ENCODE peak calls at places on chromosomes 12 and 14, in four cellular contexts. Z, T, D and B are unnamed samples. For H3K36me3, the result is how much of the 10 kb centered on the place peaks cover.

GRCh38 chr12:121830588-121831265 is 26.9 kb downstream of the SETD1B start:
- DNase-seq in Z (no peak), T (no peak), D (no peak), B (no peak)

GRCh38 chr12:50212071-50212467 is 44.9 kb upstream of the CERS5 start:
- DNase-seq in Z (no peak), T (no peak), D (no peak), B (no peak)

GRCh38 chr14:51507556-51508511 is 143.9 kb upstream of the FRMD6 start:
- DNase-seq in Z (peak), T (no peak), D (peak), B (peak)

GRCh38 chr12:68037616-68038255 is 48.5 kb downstream of the IFNG-AS1 start:
- DNase-seq in Z (no peak), T (no peak), D (no peak), B (no peak)

GRCh38 chr14:35418093-35418492 is 13.5 kb upstream of the NFKBIA start:
- DNase-seq in Z (no peak), T (no peak), D (no peak), B (no peak)

GRCh38 chr12:125164541-125164940 is 99.3 kb downstream of the AACS start:
- DNase-seq in Z (no peak), T (no peak), D (no peak), B (no peak)

GRCh38 chr14:75234173-75234855 is 44.3 kb upstream of the FOS start:
- DNase-seq in Z (peak), T (no peak), D (no peak), B (peak)

GRCh38 chr12:34390171-34390841 is 368.0 kb downstream of the ALG10 start:
- DNase-seq in Z (no peak), T (no peak), D (no peak), B (no peak)

DNA sequence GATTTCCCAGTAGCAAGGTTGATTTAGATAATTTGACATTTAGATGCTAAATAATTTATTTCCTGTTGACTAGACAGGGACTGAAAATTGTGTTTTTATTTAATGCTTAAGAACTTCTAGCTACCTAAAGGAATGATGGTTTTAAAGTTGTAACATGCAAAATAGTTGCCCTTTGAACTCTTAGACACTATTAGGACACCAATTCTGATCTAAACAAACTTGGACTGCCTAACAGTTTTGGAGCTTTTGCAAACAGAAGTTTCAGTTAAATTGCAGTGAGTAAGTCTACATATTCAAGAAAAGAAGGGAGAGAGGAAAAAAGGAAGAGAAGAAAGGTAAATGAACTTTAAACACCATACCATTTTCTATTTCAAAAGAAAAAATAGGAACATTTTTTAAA is 189.3 kb upstream of the GARIN2 start:
- DNase-seq in Z (no peak), T (no peak), D (no peak), B (no peak)
- H3K36me3 ChIP-seq in Z (under half), T (under half), D (under half), B (under half)

DNA sequence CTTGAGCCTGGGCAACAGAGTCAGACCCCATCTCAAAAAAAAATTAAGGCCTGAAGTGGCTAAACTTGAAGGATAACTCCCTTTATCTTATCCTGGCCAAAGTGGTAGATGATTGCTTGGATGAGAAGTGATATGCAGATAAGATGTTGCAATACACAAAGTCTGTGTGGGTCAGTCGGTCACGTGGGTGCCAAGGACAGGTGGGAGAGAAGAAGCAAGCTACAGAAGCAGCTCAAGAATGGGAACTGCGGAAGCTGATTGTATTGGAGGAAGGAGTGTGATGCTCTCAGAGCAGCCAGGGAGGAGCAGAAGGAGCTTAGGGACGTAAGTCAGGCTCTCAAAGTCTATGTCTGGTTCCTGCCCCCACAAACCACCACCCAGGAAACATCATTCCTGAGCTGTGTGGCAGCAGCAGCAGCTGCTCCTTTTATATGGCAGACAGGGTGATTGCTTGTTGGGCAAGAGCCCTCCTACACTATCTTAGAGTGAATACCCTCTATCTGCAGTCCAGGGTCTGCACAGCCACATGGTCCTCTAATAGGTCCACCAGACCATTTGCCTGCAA is 54.5 kb downstream of the ATP2A2 start:
- DNase-seq in Z (no peak), T (no peak), D (no peak), B (no peak)
- H3K36me3 ChIP-seq in Z (half or more), T (half or more), D (half or more), B (half or more)

DNA sequence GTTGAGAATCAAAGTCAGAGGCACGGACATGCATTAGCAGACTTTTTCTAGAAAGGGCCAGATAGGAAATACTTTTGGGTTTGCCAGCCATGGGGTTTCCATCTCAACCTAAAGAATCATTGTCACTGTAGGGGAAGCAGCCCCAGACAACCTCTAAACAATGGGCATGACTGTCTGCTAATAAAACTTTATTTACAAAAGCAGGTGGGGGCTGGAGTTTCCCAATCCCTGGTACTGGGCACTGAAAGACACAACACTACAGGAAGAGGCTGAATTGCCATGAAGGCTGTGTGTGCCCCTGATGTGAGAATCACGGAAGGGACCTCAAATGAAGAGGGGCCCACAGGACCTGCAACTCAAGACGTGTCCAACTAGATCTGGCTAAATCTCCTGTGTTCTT is 62.0 kb upstream of the GPR68 start:
- DNase-seq in Z (no peak), T (no peak), D (no peak), B (no peak)
- H3K36me3 ChIP-seq in Z (half or more), T (half or more), D (under half), B (under half)

GRCh38 chr12:4302881-4303280 is 18.1 kb upstream of the TIGAR start:
- DNase-seq in Z (no peak), T (no peak), D (no peak), B (no peak)
- H3K36me3 ChIP-seq in Z (half or more), T (half or more), D (under half), B (under half)

DNA sequence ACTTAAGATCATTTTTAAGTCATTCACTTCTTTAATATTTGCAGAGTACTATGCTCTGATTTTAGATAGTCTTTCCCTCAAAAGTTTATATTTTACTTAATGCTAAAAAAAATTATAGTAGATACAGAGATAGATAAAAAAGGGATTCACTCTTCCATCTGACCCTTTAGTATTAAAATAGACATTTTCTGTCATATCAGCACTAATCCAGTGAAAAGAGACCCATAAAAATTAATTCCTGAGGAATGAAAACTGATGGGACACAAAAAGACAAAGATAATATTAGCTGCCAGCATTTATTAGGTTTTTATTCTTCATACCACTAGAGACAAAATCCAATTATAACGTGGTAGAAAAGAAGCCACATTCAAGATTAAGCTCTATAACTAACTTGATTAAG is 45.3 kb downstream of the SOS2 start:
- DNase-seq in Z (no peak), T (no peak), D (no peak), B (no peak)
- H3K36me3 ChIP-seq in Z (half or more), T (under half), D (under half), B (under half)